ENCODE peak calls at places on chromosomes 16 and 17, in four cellular contexts. D is astrocyte, G is psoas muscle, X is uterus. I is an unnamed sample.

GRCh38 chr17:31746884-31747495 is 112.1 kb downstream of the COPRS start:
- DNase-seq in D (no peak), G (no peak), X (no peak), I (no peak)

GRCh38 chr17:62911106-62911505 is 54.9 kb upstream of the TANC2 start:
- DNase-seq in D (no peak), G (no peak), X (no peak), I (no peak)

GRCh38 chr16:3698941-3699340 is 18.4 kb downstream of the TRAP1 start:
- DNase-seq in D (peak; percentile 22), G (peak; percentile 25), X (no peak), I (peak; percentile 98)

GRCh38 chr17:77526728-77527355 is 386.1 kb downstream of the SEC14L1 start:
- DNase-seq in D (no peak), G (peak; percentile 35), X (no peak), I (no peak)

GRCh38 chr16:8665529-8665928 is 8.9 kb upstream of the ABAT start:
- DNase-seq in D (no peak), G (no peak), X (no peak), I (no peak)

GRCh38 chr17:30369995-30370394 is 8.7 kb upstream of the CPD start:
- DNase-seq in D (peak; percentile 29), G (no peak), X (no peak), I (no peak)

GRCh38 chr16:57574646-57575467 is 32.4 kb downstream of the ADGRG5 start:
- DNase-seq in D (no peak), G (no peak), X (no peak), I (no peak)

GRCh38 chr17:31582151-31582907 is 190.9 kb downstream of the RAB11FIP4 start:
- DNase-seq in D (no peak), G (peak; percentile 75), X (peak; percentile 42), I (no peak)

GRCh38 chr16:35570946-35571345 is 2111.5 kb downstream of the TP53TG3F start:
- DNase-seq in D (no peak), G (no peak), X (no peak), I (no peak)

GRCh38 chr16:46757339-46758050 is 9.4 kb upstream of the MYLK3 start:
- DNase-seq in D (no peak), G (peak; percentile 91), X (no peak), I (no peak)

GRCh38 chr17:50133769-50134099 is 3.8 kb upstream of the SAMD14 start:
- DNase-seq in D (no peak), G (peak; percentile 60), X (no peak), I (no peak)

GRCh38 chr17:80474933-80475915 is 1.2 kb downstream of the NPTX1 start:
- DNase-seq in D (no peak), G (no peak), X (no peak), I (no peak)

GRCh38 chr17:75239778-75240393 is 21.5 kb downstream of the GGA3 start:
- DNase-seq in D (no peak), G (no peak), X (no peak), I (no peak)

GRCh38 chr17:28744104-28744801 is 442 bp downstream of the TRAF4 start:
- DNase-seq in D (no peak), G (peak; percentile 70), X (peak; percentile 67), I (no peak)

GRCh38 chr17:79865351-79866210 is 26.3 kb upstream of the CBX4 start:
- DNase-seq in D (no peak), G (no peak), X (no peak), I (no peak)

GRCh38 chr17:48375356-48375755 is 54.7 kb downstream of the SKAP1 start:
- DNase-seq in D (peak; percentile 49), G (no peak), X (no peak), I (no peak)

GRCh38 chr16:56931253-56931768 is 631 bp upstream of the HERPUD1 start:
- DNase-seq in D (no peak), G (no peak), X (no peak), I (no peak)

GRCh38 chr16:84072014-84072413 is 29.4 kb upstream of the SLC38A8 start:
- DNase-seq in D (peak; percentile 53), G (no peak), X (no peak), I (no peak)
- H3K4me3 ChIP-seq in D (no peak overlapping the region), G (no peak overlapping the region), X (no peak overlapping the region), I (no peak overlapping the region)

GRCh38 chr16:88840589-88841215 is 16.0 kb downstream of the GALNS start:
- DNase-seq in D (no peak), G (no peak), X (no peak), I (no peak)
- H3K4me3 ChIP-seq in D (no peak overlapping the region), G (no peak overlapping the region), X (no peak overlapping the region), I (no peak overlapping the region)

GRCh38 chr17:82648761-82649474 is 674 bp upstream of the WDR45B start:
- DNase-seq in D (no peak), G (peak; percentile 87), X (peak; percentile 77), I (peak; percentile 18)
- H3K4me3 ChIP-seq in D (peak overlapping the region; percentile 57), G (peak overlapping the region; percentile 61), X (peak overlapping the region; percentile 16), I (peak overlapping the region; percentile 53)

DNA sequence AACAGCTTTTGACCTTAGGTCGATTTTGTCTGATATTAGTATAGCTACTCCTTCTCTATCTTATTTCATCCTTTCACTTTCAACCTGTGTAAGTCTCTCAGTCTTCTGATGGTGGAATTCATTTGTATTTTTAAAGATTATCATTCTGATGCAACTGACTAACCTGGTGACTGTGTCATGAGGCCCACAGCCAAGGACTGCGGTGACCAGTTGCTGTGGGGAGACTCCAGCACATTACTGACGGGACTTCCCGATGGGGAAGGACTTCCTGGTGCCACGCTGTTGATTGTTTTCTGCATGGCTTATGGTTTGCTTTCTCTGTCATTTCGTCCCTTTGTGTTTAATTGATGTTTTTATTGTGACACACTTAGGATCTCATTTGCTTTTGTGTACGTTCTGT is 34.2 kb downstream of the RMI2 start:
- DNase-seq in D (peak; percentile 61), G (no peak), X (no peak), I (no peak)
- H3K4me3 ChIP-seq in D (no peak overlapping the region), G (no peak overlapping the region), X (no peak overlapping the region), I (no peak overlapping the region)

DNA sequence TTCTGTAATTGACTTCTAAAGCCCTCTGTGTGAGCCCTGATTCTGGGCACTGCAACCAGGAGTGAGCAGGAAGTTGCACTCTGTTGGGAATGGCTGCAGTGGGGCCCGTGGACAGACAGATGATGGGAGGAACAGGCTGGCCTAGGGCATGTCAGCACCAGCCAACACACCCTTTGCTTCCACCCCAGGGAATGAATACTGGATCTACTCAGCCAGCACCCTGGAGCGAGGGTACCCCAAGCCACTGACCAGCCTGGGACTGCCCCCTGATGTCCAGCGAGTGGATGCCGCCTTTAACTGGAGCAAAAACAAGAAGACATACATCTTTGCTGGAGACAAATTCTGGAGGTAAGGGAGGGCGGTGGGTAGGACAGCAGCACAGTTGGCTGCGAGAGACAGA is 10.8 kb upstream of the LPCAT2 start:
- DNase-seq in D (no peak), G (no peak), X (no peak), I (no peak)
- H3K4me3 ChIP-seq in D (no peak overlapping the region), G (no peak overlapping the region), X (no peak overlapping the region), I (no peak overlapping the region)

GRCh38 chr16:31143036-31143888 is 6.6 kb downstream of the PRSS36 start:
- DNase-seq in D (no peak), G (no peak), X (peak; percentile 55), I (no peak)
- H3K4me3 ChIP-seq in D (peak overlapping the region; percentile 49), G (peak overlapping the region; percentile 70), X (peak overlapping the region; percentile 45), I (peak overlapping the region; percentile 33)

GRCh38 chr17:78717431-78717980 is 64.6 kb downstream of the CYTH1 start:
- DNase-seq in D (peak; percentile 32), G (no peak), X (peak; percentile 28), I (no peak)
- H3K4me3 ChIP-seq in D (peak overlapping the region; percentile 58), G (peak overlapping the region; percentile 80), X (peak overlapping the region; percentile 28), I (peak overlapping the region; percentile 43)